ENCODE peak calls at places on chromosomes 3 and 15, in four cellular contexts. M, A, E and C are unnamed samples.

GRCh38 chr3:136984837-136985236 is 27.1 kb downstream of the IL20RB start:
- DNase-seq in E (no peak), A (no peak), M (no peak), C (no peak)

GRCh38 chr15:69573815-69574472 is 121.3 kb downstream of the RPLP1 start:
- DNase-seq in M (no peak), A (no peak), E (no peak), C (no peak)

GRCh38 chr3:134576426-134576825 is 74.4 kb downstream of the KY start:
- DNase-seq in E (no peak), A (no peak), M (no peak), C (no peak)

GRCh38 chr15:42137461-42138261 is 18.8 kb downstream of the PLA2G4F start:
- DNase-seq in M (peak), A (peak), E (no peak), C (peak)

GRCh38 chr3:73614385-73614784 is 10.4 kb downstream of the PDZRN3 start:
- DNase-seq in E (no peak), A (no peak), M (no peak), C (no peak)

GRCh38 chr3:35426581-35426980 is 212.7 kb upstream of the ARPP21 start:
- DNase-seq in M (no peak), E (no peak), A (no peak), C (no peak)

GRCh38 chr3:135597855-135598254 is 367.7 kb upstream of the PPP2R3A start:
- DNase-seq in A (no peak), M (no peak), E (no peak), C (no peak)

GRCh38 chr3:21705769-21706168 is 45.2 kb downstream of the ZNF385D start:
- DNase-seq in A (no peak), M (no peak), E (no peak), C (no peak)

GRCh38 chr3:58342676-58343075 is 10.0 kb downstream of the PXK start:
- DNase-seq in A (no peak), E (no peak), M (no peak), C (no peak)

GRCh38 chr3:156474560-156475389 is 80.1 kb downstream of the SSR3 start:
- DNase-seq in E (no peak), A (no peak), M (peak), C (peak)

GRCh38 chr3:4065080-4065479 is 238.1 kb upstream of the SETMAR start:
- DNase-seq in E (peak), A (no peak), M (no peak), C (no peak)

GRCh38 chr3:172646439-172647015 is 64.3 kb downstream of the NCEH1 start:
- DNase-seq in E (no peak), A (no peak), M (peak), C (no peak)

GRCh38 chr3:71453319-71453718 is 130.2 kb downstream of the FOXP1 start:
- DNase-seq in A (peak), E (no peak), M (no peak), C (no peak)

GRCh38 chr3:64909011-64909410 is 221.2 kb upstream of the ADAMTS9 start:
- DNase-seq in E (no peak), A (no peak), M (no peak), C (no peak)

GRCh38 chr3:24349367-24350019 is 145.2 kb downstream of the THRB start:
- DNase-seq in E (no peak), M (no peak), A (no peak), C (no peak)

GRCh38 chr3:152183473-152183872 is 85.3 kb upstream of the MBNL1 start:
- DNase-seq in M (peak), E (no peak), A (peak), C (peak)

GRCh38 chr3:179425075-179425474 is 26.2 kb downstream of the GNB4 start:
- DNase-seq in E (no peak), A (no peak), M (no peak), C (no peak)

GRCh38 chr15:68316061-68316804 is 38.7 kb downstream of the FEM1B start:
- DNase-seq in A (no peak), E (no peak), M (peak), C (peak)

GRCh38 chr15:48389701-48390143 is 58.5 kb downstream of the DUT start:
- DNase-seq in E (no peak), M (no peak), A (no peak), C (no peak)

GRCh38 chr15:65666257-65666656 is 44.5 kb downstream of the SLC24A1 start:
- DNase-seq in A (no peak), E (no peak), M (no peak), C (peak)

GRCh38 chr3:183178833-183179549 is 16.5 kb upstream of the LAMP3 start:
- DNase-seq in M (peak), E (no peak), A (no peak), C (peak)

GRCh38 chr3:191236635-191237034 is 37.6 kb downstream of the OSTN start:
- DNase-seq in A (no peak), M (no peak), E (no peak), C (no peak)

GRCh38 chr3:195715583-195716266 is 5.1 kb upstream of the MUC20 start:
- DNase-seq in M (peak), A (peak), E (no peak), C (peak)

GRCh38 chr3:155944081-155944480 is 73.6 kb downstream of the GMPS start:
- DNase-seq in M (no peak), E (no peak), A (no peak), C (no peak)

GRCh38 chr15:65525622-65526021 is 4.6 kb upstream of the HACD3 start:
- DNase-seq in M (peak), A (no peak), E (no peak), C (no peak)

GRCh38 chr3:171095063-171095462 is 68.5 kb upstream of the SLC2A2 start:
- DNase-seq in E (peak), M (no peak), A (no peak), C (no peak)
- TF ChIP-seq POLR2AphosphoS2 in E (no peak), M (no peak), A (no peak), C (no peak)

GRCh38 chr15:78620839-78621421 is at the start of gene CHRNA3:
- DNase-seq in E (no peak), A (no peak), M (no peak), C (no peak)
- TF ChIP-seq POLR2AphosphoS2 in E (no peak), A (no peak), M (no peak), C (no peak)

GRCh38 chr3:48682786-48683185 is 2.9 kb downstream of the NCKIPSD start:
- DNase-seq in A (no peak), E (no peak), M (no peak), C (no peak)
- TF ChIP-seq POLR2AphosphoS2 in A (no peak), E (no peak), M (no peak), C (no peak)

GRCh38 chr15:99438691-99439523 is 126.9 kb upstream of the MEF2A start:
- DNase-seq in A (no peak), E (no peak), M (no peak), C (no peak)
- TF ChIP-seq POLR2AphosphoS2 in A (no peak), E (no peak), M (no peak), C (no peak)

GRCh38 chr15:99126930-99127329 is 22.1 kb downstream of the SYNM start:
- DNase-seq in E (no peak), M (no peak), A (no peak), C (no peak)
- TF ChIP-seq POLR2AphosphoS2 in E (no peak), M (no peak), A (no peak), C (no peak)

GRCh38 chr3:187550446-187550845 is 119.7 kb downstream of the SST start:
- DNase-seq in E (no peak), M (no peak), A (no peak), C (no peak)
- TF ChIP-seq POLR2AphosphoS2 in E (no peak), M (no peak), A (no peak), C (no peak)